ENCODE peak calls at places on chromosome 1, in seven cellular contexts. F, E, G, P, X, V and J are unnamed samples.

GRCh38 chr1:169945171-169945570 is 51.5 kb upstream of the SCYL3 start:
- DNase-seq in G (no peak), E (peak), F (no peak), V (no peak), P (no peak), X (no peak), J (no peak)

GRCh38 chr1:221018415-221018814 is 139.2 kb downstream of the HLX start:
- DNase-seq in P (no peak), E (no peak), X (no peak), F (no peak), G (no peak), V (no peak), J (no peak)

GRCh38 chr1:204634260-204634910 is 51.2 kb downstream of the LRRN2 start:
- DNase-seq in X (no peak), V (no peak), P (no peak), G (no peak), E (no peak), F (no peak), J (no peak)

GRCh38 chr1:204788470-204788869 is 82.2 kb upstream of the NFASC start:
- DNase-seq in X (no peak), G (no peak), V (no peak), E (no peak), F (no peak), P (no peak), J (no peak)

GRCh38 chr1:240968864-240969263 is 356.9 kb upstream of the GREM2 start:
- DNase-seq in X (no peak), E (no peak), F (no peak), P (no peak), G (no peak), V (no peak), J (no peak)

GRCh38 chr1:208541225-208541855 is 297.2 kb upstream of the PLXNA2 start:
- DNase-seq in P (no peak), X (no peak), F (no peak), E (no peak), V (no peak), G (no peak), J (no peak)

GRCh38 chr1:115036814-115037535 is 7.3 kb downstream of the TSHB start:
- DNase-seq in V (no peak), F (no peak), G (no peak), E (no peak), P (no peak), X (no peak), J (no peak)

GRCh38 chr1:20603473-20604464 is 14.9 kb downstream of the CDA start:
- DNase-seq in G (peak), P (peak), V (no peak), E (no peak), F (no peak), X (no peak), J (no peak)

GRCh38 chr1:36115931-36116330 is 9.1 kb downstream of the COL8A2 start:
- DNase-seq in F (no peak), P (peak), X (no peak), V (no peak), G (peak), E (no peak), J (no peak)